ENCODE peak calls at places on chromosomes 3 and 15, in ten cellular contexts. One of them, this sample, is unnamed.

GRCh38 chr3:127851899-127852298 is 29.6 kb upstream of the MGLL start:
- ATAC-seq in lung: no peak
- ATAC-seq in mucosa of descending colon: no peak
- ATAC-seq in CD8-positive, alpha-beta T cell: no peak
- ATAC-seq in left cardiac atrium: no peak
- ATAC-seq in stimulated activated naive CD8-positive, alpha-beta T cell treated with anti-CD3 and anti-CD28 coated beads, Interleukin-15, Interleukin-2, amounts not matched to agents 100 U/mL and 50 U/mL, for 24 hours: no peak
- ATAC-seq in activated CD8-positive, alpha-beta memory T cell treated with anti-CD3 and anti-CD28 coated beads, Interleukin-2, amount 10 ng/mL, durations not matched to agents 7 days and 5 days: no peak
- ATAC-seq in activated T-cell treated with anti-CD3 and anti-CD28 coated beads, Interleukin-2, amount 50 U/mL, for 72 hours: no peak
- ATAC-seq in foreskin keratinocyte: no peak
- ATAC-seq in right cardiac atrium: no peak
- ATAC-seq in this sample: no peak

GRCh38 chr15:92772061-92772460 is 116.5 kb upstream of the FAM174B start:
- ATAC-seq in lung: no peak
- ATAC-seq in right cardiac atrium: no peak
- ATAC-seq in CD8-positive, alpha-beta T cell: no peak
- ATAC-seq in activated CD8-positive, alpha-beta memory T cell treated with anti-CD3 and anti-CD28 coated beads, Interleukin-2, amount 10 ng/mL, durations not matched to agents 7 days and 5 days: no peak
- ATAC-seq in activated T-cell treated with anti-CD3 and anti-CD28 coated beads, Interleukin-2, amount 50 U/mL, for 72 hours: no peak
- ATAC-seq in foreskin keratinocyte: no peak
- ATAC-seq in left cardiac atrium: no peak
- ATAC-seq in mucosa of descending colon: no peak
- ATAC-seq in stimulated activated naive CD8-positive, alpha-beta T cell treated with anti-CD3 and anti-CD28 coated beads, Interleukin-15, Interleukin-2, amounts not matched to agents 100 U/mL and 50 U/mL, for 24 hours: no peak
- ATAC-seq in this sample: no peak

GRCh38 chr3:165505657-165506056 is 309.5 kb upstream of the SLITRK3 start:
- ATAC-seq in left cardiac atrium: no peak
- ATAC-seq in activated T-cell treated with anti-CD3 and anti-CD28 coated beads, Interleukin-2, amount 50 U/mL, for 72 hours: no peak
- ATAC-seq in CD8-positive, alpha-beta T cell: no peak
- ATAC-seq in right cardiac atrium: no peak
- ATAC-seq in mucosa of descending colon: peak; percentile 85
- ATAC-seq in stimulated activated naive CD8-positive, alpha-beta T cell treated with anti-CD3 and anti-CD28 coated beads, Interleukin-15, Interleukin-2, amounts not matched to agents 100 U/mL and 50 U/mL, for 24 hours: no peak
- ATAC-seq in activated CD8-positive, alpha-beta memory T cell treated with anti-CD3 and anti-CD28 coated beads, Interleukin-2, amount 10 ng/mL, durations not matched to agents 7 days and 5 days: no peak
- ATAC-seq in foreskin keratinocyte: no peak
- ATAC-seq in lung: no peak
- ATAC-seq in this sample: no peak

GRCh38 chr15:38538328-38539007 is 26.1 kb downstream of the RASGRP1 start:
- ATAC-seq in CD8-positive, alpha-beta T cell: peak; percentile 66
- ATAC-seq in stimulated activated naive CD8-positive, alpha-beta T cell treated with anti-CD3 and anti-CD28 coated beads, Interleukin-15, Interleukin-2, amounts not matched to agents 100 U/mL and 50 U/mL, for 24 hours: peak; percentile 71
- ATAC-seq in left cardiac atrium: no peak
- ATAC-seq in lung: no peak
- ATAC-seq in activated T-cell treated with anti-CD3 and anti-CD28 coated beads, Interleukin-2, amount 50 U/mL, for 72 hours: peak; percentile 32
- ATAC-seq in mucosa of descending colon: peak; percentile 40
- ATAC-seq in activated CD8-positive, alpha-beta memory T cell treated with anti-CD3 and anti-CD28 coated beads, Interleukin-2, amount 10 ng/mL, durations not matched to agents 7 days and 5 days: peak; percentile 56
- ATAC-seq in foreskin keratinocyte: no peak
- ATAC-seq in right cardiac atrium: no peak
- ATAC-seq in this sample: peak; percentile 57

GRCh38 chr3:32278714-32279113 is 40.2 kb downstream of the CMTM8 start:
- ATAC-seq in lung: peak; percentile 33
- ATAC-seq in stimulated activated naive CD8-positive, alpha-beta T cell treated with anti-CD3 and anti-CD28 coated beads, Interleukin-15, Interleukin-2, amounts not matched to agents 100 U/mL and 50 U/mL, for 24 hours: peak; percentile 28
- ATAC-seq in right cardiac atrium: no peak
- ATAC-seq in activated T-cell treated with anti-CD3 and anti-CD28 coated beads, Interleukin-2, amount 50 U/mL, for 72 hours: no peak
- ATAC-seq in foreskin keratinocyte: peak; percentile 92
- ATAC-seq in activated CD8-positive, alpha-beta memory T cell treated with anti-CD3 and anti-CD28 coated beads, Interleukin-2, amount 10 ng/mL, durations not matched to agents 7 days and 5 days: no peak
- ATAC-seq in left cardiac atrium: peak; percentile 95
- ATAC-seq in CD8-positive, alpha-beta T cell: no peak
- ATAC-seq in mucosa of descending colon: no peak
- ATAC-seq in this sample: peak; percentile 80

GRCh38 chr15:47390208-47390765 is 327.0 kb upstream of the SEMA6D start:
- ATAC-seq in left cardiac atrium: no peak
- ATAC-seq in CD8-positive, alpha-beta T cell: no peak
- ATAC-seq in lung: no peak
- ATAC-seq in mucosa of descending colon: no peak
- ATAC-seq in activated CD8-positive, alpha-beta memory T cell treated with anti-CD3 and anti-CD28 coated beads, Interleukin-2, amount 10 ng/mL, durations not matched to agents 7 days and 5 days: no peak
- ATAC-seq in foreskin keratinocyte: no peak
- ATAC-seq in activated T-cell treated with anti-CD3 and anti-CD28 coated beads, Interleukin-2, amount 50 U/mL, for 72 hours: no peak
- ATAC-seq in stimulated activated naive CD8-positive, alpha-beta T cell treated with anti-CD3 and anti-CD28 coated beads, Interleukin-15, Interleukin-2, amounts not matched to agents 100 U/mL and 50 U/mL, for 24 hours: no peak
- ATAC-seq in right cardiac atrium: no peak
- ATAC-seq in this sample: no peak

GRCh38 chr3:138092023-138092422 is 23.4 kb downstream of the DZIP1L start:
- ATAC-seq in CD8-positive, alpha-beta T cell: no peak
- ATAC-seq in stimulated activated naive CD8-positive, alpha-beta T cell treated with anti-CD3 and anti-CD28 coated beads, Interleukin-15, Interleukin-2, amounts not matched to agents 100 U/mL and 50 U/mL, for 24 hours: no peak
- ATAC-seq in right cardiac atrium: no peak
- ATAC-seq in mucosa of descending colon: no peak
- ATAC-seq in activated CD8-positive, alpha-beta memory T cell treated with anti-CD3 and anti-CD28 coated beads, Interleukin-2, amount 10 ng/mL, durations not matched to agents 7 days and 5 days: no peak
- ATAC-seq in foreskin keratinocyte: no peak
- ATAC-seq in lung: no peak
- ATAC-seq in activated T-cell treated with anti-CD3 and anti-CD28 coated beads, Interleukin-2, amount 50 U/mL, for 72 hours: no peak
- ATAC-seq in left cardiac atrium: no peak
- ATAC-seq in this sample: no peak

GRCh38 chr3:45163481-45163880 is 17.3 kb upstream of the CDCP1 start:
- ATAC-seq in activated T-cell treated with anti-CD3 and anti-CD28 coated beads, Interleukin-2, amount 50 U/mL, for 72 hours: no peak
- ATAC-seq in right cardiac atrium: no peak
- ATAC-seq in left cardiac atrium: no peak
- ATAC-seq in activated CD8-positive, alpha-beta memory T cell treated with anti-CD3 and anti-CD28 coated beads, Interleukin-2, amount 10 ng/mL, durations not matched to agents 7 days and 5 days: no peak
- ATAC-seq in foreskin keratinocyte: no peak
- ATAC-seq in lung: no peak
- ATAC-seq in mucosa of descending colon: no peak
- ATAC-seq in CD8-positive, alpha-beta T cell: no peak
- ATAC-seq in stimulated activated naive CD8-positive, alpha-beta T cell treated with anti-CD3 and anti-CD28 coated beads, Interleukin-15, Interleukin-2, amounts not matched to agents 100 U/mL and 50 U/mL, for 24 hours: no peak
- ATAC-seq in this sample: no peak

GRCh38 chr3:125207507-125207906 is 5.0 kb downstream of the SLC12A8 start:
- ATAC-seq in lung: no peak
- ATAC-seq in activated T-cell treated with anti-CD3 and anti-CD28 coated beads, Interleukin-2, amount 50 U/mL, for 72 hours: no peak
- ATAC-seq in mucosa of descending colon: peak; percentile 71
- ATAC-seq in activated CD8-positive, alpha-beta memory T cell treated with anti-CD3 and anti-CD28 coated beads, Interleukin-2, amount 10 ng/mL, durations not matched to agents 7 days and 5 days: no peak
- ATAC-seq in stimulated activated naive CD8-positive, alpha-beta T cell treated with anti-CD3 and anti-CD28 coated beads, Interleukin-15, Interleukin-2, amounts not matched to agents 100 U/mL and 50 U/mL, for 24 hours: no peak
- ATAC-seq in CD8-positive, alpha-beta T cell: no peak
- ATAC-seq in left cardiac atrium: no peak
- ATAC-seq in foreskin keratinocyte: no peak
- ATAC-seq in right cardiac atrium: no peak
- ATAC-seq in this sample: no peak

GRCh38 chr3:108292905-108293328 is 3.4 kb upstream of the HHLA2 start:
- ATAC-seq in left cardiac atrium: no peak
- ATAC-seq in right cardiac atrium: no peak
- ATAC-seq in lung: no peak
- ATAC-seq in activated T-cell treated with anti-CD3 and anti-CD28 coated beads, Interleukin-2, amount 50 U/mL, for 72 hours: peak; percentile 76
- ATAC-seq in activated CD8-positive, alpha-beta memory T cell treated with anti-CD3 and anti-CD28 coated beads, Interleukin-2, amount 10 ng/mL, durations not matched to agents 7 days and 5 days: peak; percentile 77
- ATAC-seq in foreskin keratinocyte: no peak
- ATAC-seq in CD8-positive, alpha-beta T cell: no peak
- ATAC-seq in stimulated activated naive CD8-positive, alpha-beta T cell treated with anti-CD3 and anti-CD28 coated beads, Interleukin-15, Interleukin-2, amounts not matched to agents 100 U/mL and 50 U/mL, for 24 hours: peak; percentile 64
- ATAC-seq in mucosa of descending colon: no peak
- ATAC-seq in this sample: peak; percentile 71

GRCh38 chr3:48581621-48582481 is 13.3 kb downstream of the COL7A1 start:
- ATAC-seq in left cardiac atrium: no peak
- ATAC-seq in stimulated activated naive CD8-positive, alpha-beta T cell treated with anti-CD3 and anti-CD28 coated beads, Interleukin-15, Interleukin-2, amounts not matched to agents 100 U/mL and 50 U/mL, for 24 hours: no peak
- ATAC-seq in mucosa of descending colon: no peak
- ATAC-seq in CD8-positive, alpha-beta T cell: no peak
- ATAC-seq in lung: no peak
- ATAC-seq in activated CD8-positive, alpha-beta memory T cell treated with anti-CD3 and anti-CD28 coated beads, Interleukin-2, amount 10 ng/mL, durations not matched to agents 7 days and 5 days: peak; percentile 18
- ATAC-seq in activated T-cell treated with anti-CD3 and anti-CD28 coated beads, Interleukin-2, amount 50 U/mL, for 72 hours: no peak
- ATAC-seq in foreskin keratinocyte: no peak
- ATAC-seq in right cardiac atrium: no peak
- ATAC-seq in this sample: no peak

GRCh38 chr3:31829011-31829410 is 152.1 kb downstream of the OSBPL10 start:
- ATAC-seq in activated CD8-positive, alpha-beta memory T cell treated with anti-CD3 and anti-CD28 coated beads, Interleukin-2, amount 10 ng/mL, durations not matched to agents 7 days and 5 days: no peak
- ATAC-seq in mucosa of descending colon: no peak
- ATAC-seq in activated T-cell treated with anti-CD3 and anti-CD28 coated beads, Interleukin-2, amount 50 U/mL, for 72 hours: no peak
- ATAC-seq in left cardiac atrium: no peak
- ATAC-seq in foreskin keratinocyte: no peak
- ATAC-seq in lung: no peak
- ATAC-seq in right cardiac atrium: no peak
- ATAC-seq in CD8-positive, alpha-beta T cell: no peak
- ATAC-seq in stimulated activated naive CD8-positive, alpha-beta T cell treated with anti-CD3 and anti-CD28 coated beads, Interleukin-15, Interleukin-2, amounts not matched to agents 100 U/mL and 50 U/mL, for 24 hours: no peak
- ATAC-seq in this sample: no peak

GRCh38 chr3:139629033-139629432 is 48.7 kb downstream of the NMNAT3 start:
- ATAC-seq in activated CD8-positive, alpha-beta memory T cell treated with anti-CD3 and anti-CD28 coated beads, Interleukin-2, amount 10 ng/mL, durations not matched to agents 7 days and 5 days: peak; percentile 45
- ATAC-seq in mucosa of descending colon: peak; percentile 76
- ATAC-seq in activated T-cell treated with anti-CD3 and anti-CD28 coated beads, Interleukin-2, amount 50 U/mL, for 72 hours: peak; percentile 72
- ATAC-seq in lung: no peak
- ATAC-seq in right cardiac atrium: no peak
- ATAC-seq in foreskin keratinocyte: peak; percentile 97
- ATAC-seq in stimulated activated naive CD8-positive, alpha-beta T cell treated with anti-CD3 and anti-CD28 coated beads, Interleukin-15, Interleukin-2, amounts not matched to agents 100 U/mL and 50 U/mL, for 24 hours: peak; percentile 36
- ATAC-seq in CD8-positive, alpha-beta T cell: no peak
- ATAC-seq in left cardiac atrium: no peak
- ATAC-seq in this sample: peak; percentile 52

GRCh38 chr15:66592505-66593218 is 26.9 kb upstream of the LCTL start:
- ATAC-seq in mucosa of descending colon: peak; percentile 50
- ATAC-seq in right cardiac atrium: peak; percentile 48
- ATAC-seq in lung: no peak
- ATAC-seq in foreskin keratinocyte: no peak
- ATAC-seq in activated CD8-positive, alpha-beta memory T cell treated with anti-CD3 and anti-CD28 coated beads, Interleukin-2, amount 10 ng/mL, durations not matched to agents 7 days and 5 days: no peak
- ATAC-seq in CD8-positive, alpha-beta T cell: no peak
- ATAC-seq in activated T-cell treated with anti-CD3 and anti-CD28 coated beads, Interleukin-2, amount 50 U/mL, for 72 hours: no peak
- ATAC-seq in stimulated activated naive CD8-positive, alpha-beta T cell treated with anti-CD3 and anti-CD28 coated beads, Interleukin-15, Interleukin-2, amounts not matched to agents 100 U/mL and 50 U/mL, for 24 hours: no peak
- ATAC-seq in left cardiac atrium: peak; percentile 49
- ATAC-seq in this sample: no peak

GRCh38 chr15:39172380-39173281 is 408.2 kb upstream of the THBS1 start:
- ATAC-seq in lung: no peak
- ATAC-seq in CD8-positive, alpha-beta T cell: no peak
- ATAC-seq in right cardiac atrium: peak; percentile 68
- ATAC-seq in stimulated activated naive CD8-positive, alpha-beta T cell treated with anti-CD3 and anti-CD28 coated beads, Interleukin-15, Interleukin-2, amounts not matched to agents 100 U/mL and 50 U/mL, for 24 hours: no peak
- ATAC-seq in mucosa of descending colon: peak; percentile 58
- ATAC-seq in left cardiac atrium: peak; percentile 74
- ATAC-seq in activated T-cell treated with anti-CD3 and anti-CD28 coated beads, Interleukin-2, amount 50 U/mL, for 72 hours: no peak
- ATAC-seq in activated CD8-positive, alpha-beta memory T cell treated with anti-CD3 and anti-CD28 coated beads, Interleukin-2, amount 10 ng/mL, durations not matched to agents 7 days and 5 days: no peak
- ATAC-seq in foreskin keratinocyte: peak; percentile 4
- ATAC-seq in this sample: no peak

This sample was measured in activated T-helper 17 cell treated with anti-CD3 and anti-CD28 coated beads, Interleukin-2, amount 50 U/mL, for 72 hours.